ENCODE peak calls at places on chromosome 6, in eight cellular contexts. P is cardiac fibroblast, I is tibial artery, H is mammary epithelial cell, C is ovary, J is brain microvascular endothelial cell, L is GM12865, S is WERI-Rb-1. B is an unnamed sample.

GRCh38 chr6:27250955-27251671 is 3.6 kb downstream of the PRSS16 start:
- DNase-seq in P (peak; percentile 19), I (no peak), H (peak; percentile 88), C (peak; percentile 78), J (peak; percentile 52), L (peak; percentile 91), S (peak; percentile 37), B (peak; percentile 52)

GRCh38 chr6:144566868-144567615 is 281.9 kb downstream of the UTRN start:
- DNase-seq in P (peak; percentile 61), I (no peak), H (no peak), C (no peak), J (no peak), L (no peak), S (no peak), B (no peak)

GRCh38 chr6:27078734-27079357 is 168.7 kb upstream of the PRSS16 start:
- DNase-seq in P (peak; percentile 82), I (no peak), H (peak; percentile 58), C (no peak), J (peak; percentile 71), L (peak; percentile 74), S (peak; percentile 64), B (peak; percentile 82)

GRCh38 chr6:161536141-161536735 is 262.4 kb upstream of the AGPAT4 start:
- DNase-seq in P (no peak), I (no peak), H (no peak), C (no peak), J (no peak), L (peak; percentile 66), S (no peak), B (no peak)

GRCh38 chr6:4364172-4364571 is 228.8 kb upstream of the ECI2 start:
- DNase-seq in P (no peak), I (no peak), H (no peak), C (no peak), J (no peak), L (no peak), S (no peak), B (no peak)

GRCh38 chr6:116352515-116353471 is 18.0 kb upstream of the DSE start:
- DNase-seq in P (peak; percentile 68), I (peak; percentile 38), H (peak; percentile 69), C (no peak), J (no peak), L (peak; percentile 56), S (no peak), B (peak; percentile 53)

GRCh38 chr6:73085362-73085975 is 139.8 kb downstream of the KHDC1L start:
- DNase-seq in P (no peak), I (no peak), H (no peak), C (no peak), J (no peak), L (peak; percentile 51), S (no peak), B (no peak)

GRCh38 chr6:125790403-125791150 is at the start of gene NCOA7:
- DNase-seq in P (peak; percentile 62), I (peak; percentile 83), H (peak; percentile 76), C (peak; percentile 87), J (peak; percentile 48), L (peak; percentile 86), S (peak; percentile 76), B (peak; percentile 79)

GRCh38 chr6:106098383-106099234 is 12.5 kb downstream of the PRDM1 start:
- DNase-seq in P (peak; percentile 71), I (no peak), H (peak; percentile 69), C (no peak), J (peak; percentile 68), L (peak; percentile 89), S (no peak), B (peak; percentile 75)

GRCh38 chr6:79570802-79571367 is 33.7 kb upstream of the LCA5 start:
- DNase-seq in P (peak; percentile 69), I (no peak), H (peak; percentile 36), C (no peak), J (no peak), L (peak; percentile 62), S (no peak), B (no peak)

GRCh38 chr6:118893882-118894424 is at the start of gene ASF1A:
- DNase-seq in P (peak; percentile 99), I (peak; percentile 98), H (peak; percentile 98), C (peak; percentile 97), J (peak; percentile 98), L (peak; percentile 98), S (peak; percentile 98), B (peak; percentile 99)

GRCh38 chr6:16774437-16774836 is 13.2 kb upstream of the ATXN1 start:
- DNase-seq in P (no peak), I (no peak), H (no peak), C (no peak), J (no peak), L (no peak), S (no peak), B (no peak)

GRCh38 chr6:15132854-15133670 is 112.8 kb upstream of the JARID2 start:
- DNase-seq in P (peak; percentile 85), I (no peak), H (peak; percentile 99), C (no peak), J (peak; percentile 80), L (no peak), S (no peak), B (peak; percentile 71)

GRCh38 chr6:157096522-157096921 is 226.8 kb downstream of the TMEM242 start:
- DNase-seq in P (no peak), I (no peak), H (no peak), C (no peak), J (no peak), L (no peak), S (no peak), B (no peak)

GRCh38 chr6:3751019-3751729 is at the start of gene PXDC1:
- DNase-seq in P (no peak), I (no peak), H (peak; percentile 25), C (peak; percentile 67), J (no peak), L (peak; percentile 32), S (peak; percentile 44), B (no peak)

GRCh38 chr6:81814365-81815109 is 62.1 kb upstream of the TENT5A start:
- DNase-seq in P (peak; percentile 52), I (no peak), H (peak; percentile 23), C (no peak), J (no peak), L (no peak), S (no peak), B (peak; percentile 81)

GRCh38 chr6:151877458-151877857 is 70.0 kb downstream of the ESR1 start:
- DNase-seq in P (no peak), I (no peak), H (no peak), C (no peak), J (no peak), L (no peak), S (no peak), B (no peak)

GRCh38 chr6:105769197-105769596 is 316.9 kb upstream of the PRDM1 start:
- DNase-seq in P (no peak), I (no peak), H (no peak), C (no peak), J (no peak), L (no peak), S (no peak), B (peak; percentile 45)

GRCh38 chr6:105573556-105573955 is 170.7 kb upstream of the PREP start:
- DNase-seq in P (no peak), I (no peak), H (peak; percentile 35), C (no peak), J (no peak), L (no peak), S (no peak), B (no peak)

GRCh38 chr6:11258260-11259237 is 26.1 kb upstream of the NEDD9 start:
- DNase-seq in P (no peak), I (no peak), H (no peak), C (no peak), J (no peak), L (peak; percentile 33), S (no peak), B (no peak)

GRCh38 chr6:15663057-15663638 is 320 bp upstream of the DTNBP1 start:
- DNase-seq in P (peak; percentile 61), I (peak; percentile 80), H (no peak), C (no peak), J (peak; percentile 28), L (no peak), S (no peak), B (peak; percentile 88)

GRCh38 chr6:166330612-166331011 is 11.7 kb downstream of the SFT2D1 start:
- DNase-seq in P (peak; percentile 74), I (no peak), H (no peak), C (peak; percentile 54), J (peak; percentile 39), L (no peak), S (peak; percentile 93), B (peak; percentile 38)

GRCh38 chr6:43817192-43817591 is 47.2 kb downstream of the VEGFA start:
- DNase-seq in P (peak; percentile 37), I (no peak), H (peak; percentile 14), C (no peak), J (peak; percentile 32), L (peak; percentile 48), S (peak; percentile 76), B (no peak)

GRCh38 chr6:15148356-15149058 is 97.4 kb upstream of the JARID2 start:
- DNase-seq in P (peak; percentile 84), I (no peak), H (peak; percentile 96), C (no peak), J (peak; percentile 63), L (peak; percentile 8), S (peak; percentile 99), B (peak; percentile 89)

GRCh38 chr6:29092957-29093356 is 5.8 kb upstream of the OR2B3 start:
- DNase-seq in P (no peak), I (no peak), H (no peak), C (no peak), J (no peak), L (no peak), S (no peak), B (no peak)
- TF ChIP-seq CTCF in P (no peak), I (no peak), H (no peak), C (no peak), J (no peak), L (no peak), S (no peak), B (no peak)

GRCh38 chr6:7542878-7543394 is 1.5 kb downstream of the DSP start:
- DNase-seq in P (peak; percentile 56), I (no peak), H (peak; percentile 88), C (peak; percentile 40), J (peak; percentile 67), L (no peak), S (no peak), B (no peak)
- H3K4me3 ChIP-seq in P (peak overlapping the region; percentile 59), I (peak overlapping the region; percentile 53), H (peak overlapping the region; percentile 92), C (peak overlapping the region; percentile 47), J (peak overlapping the region; percentile 81), L (no peak overlapping the region), S (no peak overlapping the region), B (peak overlapping the region; percentile 49)

DNA sequence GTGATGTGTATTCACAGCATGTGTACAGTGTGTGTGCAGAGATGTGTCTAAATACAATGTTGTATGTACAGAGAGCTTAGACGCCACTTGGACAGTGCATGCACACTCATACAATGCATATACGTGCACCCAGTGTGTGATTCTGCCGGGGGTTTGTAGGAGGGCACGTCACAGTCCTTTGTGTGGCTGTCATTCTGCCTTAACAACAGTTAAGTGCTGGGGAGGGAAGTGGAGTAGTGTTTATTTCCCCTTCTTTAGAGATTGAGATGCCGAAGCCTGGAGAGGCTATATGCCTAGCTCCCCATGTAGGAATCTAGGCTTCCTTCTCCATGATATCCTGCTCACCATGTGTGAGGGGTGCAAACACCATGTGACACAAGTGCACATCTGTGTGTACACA is 38.1 kb downstream of the MDFI start:
- DNase-seq in P (no peak), I (no peak), H (no peak), C (no peak), J (no peak), L (no peak), S (no peak), B (no peak)
- TF ChIP-seq CTCF in P (no peak), I (no peak), H (no peak), C (no peak), J (no peak), L (no peak), S (no peak), B (no peak)

GRCh38 chr6:49515485-49516146 is 15.9 kb downstream of the GLYATL3 start:
- DNase-seq in P (no peak), I (no peak), H (no peak), C (no peak), J (no peak), L (no peak), S (no peak), B (no peak)
- H3K4me3 ChIP-seq in P (no peak overlapping the region), I (no peak overlapping the region), H (no peak overlapping the region), C (no peak overlapping the region), J (no peak overlapping the region), L (no peak overlapping the region), S (no peak overlapping the region), B (no peak overlapping the region)

B was measured in foreskin fibroblast.